ENCODE peak calls at places on chromosomes 2 and 18, in ten cellular contexts. J is tibial artery, F is HL-60, W is astrocyte of the spinal cord, X is astrocyte, O is neural progenitor cell, B is cardiac fibroblast, L is psoas muscle, Q is AG04449, Y is GM06990. R is an unnamed sample.

GRCh38 chr2:112646102-112646719 is 472 bp downstream of the SLC20A1 start:
- DNase-seq in J (no peak), F (no peak), W (no peak), X (no peak), O (peak), B (no peak), L (no peak), Q (no peak), Y (no peak), R (no peak)

GRCh38 chr2:108236676-108237335 is 3.0 kb upstream of the SULT1C3 start:
- DNase-seq in J (no peak), F (no peak), W (no peak), X (no peak), O (no peak), B (no peak), L (no peak), Q (no peak), Y (no peak), R (no peak)

GRCh38 chr18:29644276-29644675 is 1398.3 kb downstream of the DSC3 start:
- DNase-seq in J (no peak), F (no peak), W (peak), X (peak), O (no peak), B (peak), L (no peak), Q (no peak), Y (no peak), R (no peak)

GRCh38 chr2:121944072-121944829 is 188.8 kb downstream of the TSN start:
- DNase-seq in J (no peak), F (peak), W (peak), X (peak), O (no peak), B (peak), L (no peak), Q (peak), Y (no peak), R (peak)

GRCh38 chr2:152134488-152135280 is 35.8 kb upstream of the CACNB4 start:
- DNase-seq in J (no peak), F (no peak), W (peak), X (peak), O (no peak), B (peak), L (no peak), Q (no peak), Y (peak), R (peak)

GRCh38 chr2:73862987-73863386 is 29.8 kb upstream of the ACTG2 start:
- DNase-seq in J (no peak), F (no peak), W (no peak), X (no peak), O (no peak), B (no peak), L (no peak), Q (no peak), Y (no peak), R (no peak)

GRCh38 chr2:54632733-54633692 is 90.4 kb upstream of the EML6 start:
- DNase-seq in J (no peak), F (no peak), W (peak), X (peak), O (no peak), B (peak), L (peak), Q (no peak), Y (no peak), R (peak)

GRCh38 chr2:152558174-152559091 is 158.8 kb downstream of the PRPF40A start:
- DNase-seq in J (no peak), F (no peak), W (peak), X (peak), O (no peak), B (peak), L (no peak), Q (peak), Y (no peak), R (no peak)

GRCh38 chr18:79485788-79486355 is 90.1 kb downstream of the NFATC1 start:
- DNase-seq in J (peak), F (no peak), W (peak), X (peak), O (no peak), B (peak), L (no peak), Q (peak), Y (no peak), R (no peak)

GRCh38 chr2:203418271-203418670 is 90.1 kb downstream of the ABI2 start:
- DNase-seq in J (no peak), F (no peak), W (peak), X (peak), O (no peak), B (no peak), L (no peak), Q (no peak), Y (no peak), R (no peak)

GRCh38 chr2:67503066-67503795 is 106.1 kb downstream of the ETAA1 start:
- DNase-seq in J (no peak), F (no peak), W (peak), X (peak), O (no peak), B (peak), L (no peak), Q (peak), Y (no peak), R (peak)

GRCh38 chr18:36624451-36625167 is 204.2 kb downstream of the TPGS2 start:
- DNase-seq in J (no peak), F (no peak), W (no peak), X (no peak), O (no peak), B (no peak), L (no peak), Q (no peak), Y (no peak), R (no peak)

GRCh38 chr18:48934708-48935432 is 15.9 kb downstream of the SMAD7 start:
- DNase-seq in J (peak), F (peak), W (no peak), X (no peak), O (no peak), B (peak), L (peak), Q (no peak), Y (peak), R (no peak)

GRCh38 chr2:49002750-49003149 is 151.6 kb downstream of the FSHR start:
- DNase-seq in J (no peak), F (no peak), W (peak), X (peak), O (no peak), B (no peak), L (no peak), Q (peak), Y (no peak), R (no peak)

GRCh38 chr2:42443980-42444379 is 49.8 kb downstream of the KCNG3 start:
- DNase-seq in J (no peak), F (no peak), W (no peak), X (no peak), O (no peak), B (no peak), L (no peak), Q (no peak), Y (no peak), R (no peak)

GRCh38 chr2:225190987-225191386 is 148.7 kb upstream of the DOCK10 start:
- DNase-seq in J (no peak), F (no peak), W (no peak), X (no peak), O (no peak), B (no peak), L (no peak), Q (no peak), Y (no peak), R (no peak)

GRCh38 chr2:179981085-179981484 is 26.0 kb downstream of the CWC22 start:
- DNase-seq in J (no peak), F (no peak), W (peak), X (peak), O (no peak), B (peak), L (no peak), Q (no peak), Y (no peak), R (no peak)

GRCh38 chr2:228181098-228182019 is at the start of gene SPHKAP:
- DNase-seq in J (peak), F (no peak), W (no peak), X (no peak), O (peak), B (no peak), L (peak), Q (no peak), Y (peak), R (no peak)

GRCh38 chr2:119248751-119249150 is 25.1 kb downstream of the STEAP3 start:
- DNase-seq in J (peak), F (no peak), W (no peak), X (no peak), O (no peak), B (no peak), L (no peak), Q (no peak), Y (no peak), R (no peak)

GRCh38 chr2:222945887-222946286 is 85.1 kb downstream of the ACSL3 start:
- DNase-seq in J (no peak), F (no peak), W (no peak), X (peak), O (peak), B (no peak), L (no peak), Q (no peak), Y (no peak), R (no peak)

GRCh38 chr2:5686068-5686467 is 6.1 kb upstream of the SOX11 start:
- DNase-seq in J (no peak), F (no peak), W (no peak), X (no peak), O (no peak), B (no peak), L (no peak), Q (no peak), Y (no peak), R (no peak)

GRCh38 chr2:85413592-85414421 is 3.6 kb upstream of the CAPG start:
- DNase-seq in J (no peak), F (no peak), W (peak), X (peak), O (peak), B (peak), L (no peak), Q (no peak), Y (no peak), R (no peak)

GRCh38 chr2:146143971-146144370 is 1624.1 kb upstream of the ZEB2 start:
- DNase-seq in J (no peak), F (no peak), W (no peak), X (no peak), O (no peak), B (peak), L (no peak), Q (no peak), Y (no peak), R (no peak)

DNA sequence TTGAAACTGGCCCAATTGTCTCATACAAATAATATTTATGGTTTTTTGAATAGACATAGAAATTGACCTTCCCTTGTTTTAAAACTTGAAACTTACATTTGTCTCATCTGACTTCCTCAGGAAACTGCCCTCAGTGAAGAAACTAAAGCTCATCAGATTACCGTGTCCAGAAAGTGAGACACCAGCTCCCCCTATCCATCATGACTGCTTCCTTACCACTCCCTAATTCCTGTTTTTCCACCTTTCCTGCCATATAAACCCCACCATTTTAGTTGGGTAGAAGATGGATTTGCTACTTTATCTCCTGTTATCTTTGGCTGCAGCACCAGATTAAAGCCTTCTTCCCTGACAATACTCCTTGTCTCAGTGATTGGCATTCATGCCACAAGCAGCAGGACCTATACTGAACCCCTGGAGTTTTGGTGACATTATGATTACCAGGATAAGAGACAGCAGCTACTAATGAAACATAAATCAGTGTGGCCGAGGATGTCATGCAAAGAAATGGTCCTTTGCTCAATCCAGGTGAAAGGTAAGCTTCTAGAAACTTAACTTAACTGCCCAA is 1627.6 kb upstream of the ZEB2 start:
- DNase-seq in J (no peak), F (no peak), W (no peak), X (no peak), O (peak), B (peak), L (no peak), Q (no peak), Y (no peak), R (no peak)
- TF ChIP-seq CTCF in J (no peak), F (no peak), W (peak), X (no peak), O (peak), B (peak), L (no peak), Q (no peak), Y (no peak), R (peak)

GRCh38 chr2:202377308-202377736 is 1.2 kb downstream of the BMPR2 start:
- DNase-seq in J (peak), F (peak), W (no peak), X (peak), O (peak), B (peak), L (peak), Q (no peak), Y (peak), R (no peak)

GRCh38 chr2:202378001-202378400 is 1.9 kb downstream of the BMPR2 start:
- DNase-seq in J (no peak), F (no peak), W (no peak), X (no peak), O (no peak), B (no peak), L (no peak), Q (no peak), Y (no peak), R (no peak)

GRCh38 chr2:202375611-202376408 is at the start of gene BMPR2:
- DNase-seq in J (peak), F (peak), W (peak), X (peak), O (peak), B (peak), L (peak), Q (peak), Y (peak), R (no peak)

GRCh38 chr2:202376460-202377307 is 557 bp downstream of the BMPR2 start:
- DNase-seq in J (peak), F (peak), W (no peak), X (peak), O (no peak), B (peak), L (peak), Q (no peak), Y (peak), R (no peak)

DNA sequence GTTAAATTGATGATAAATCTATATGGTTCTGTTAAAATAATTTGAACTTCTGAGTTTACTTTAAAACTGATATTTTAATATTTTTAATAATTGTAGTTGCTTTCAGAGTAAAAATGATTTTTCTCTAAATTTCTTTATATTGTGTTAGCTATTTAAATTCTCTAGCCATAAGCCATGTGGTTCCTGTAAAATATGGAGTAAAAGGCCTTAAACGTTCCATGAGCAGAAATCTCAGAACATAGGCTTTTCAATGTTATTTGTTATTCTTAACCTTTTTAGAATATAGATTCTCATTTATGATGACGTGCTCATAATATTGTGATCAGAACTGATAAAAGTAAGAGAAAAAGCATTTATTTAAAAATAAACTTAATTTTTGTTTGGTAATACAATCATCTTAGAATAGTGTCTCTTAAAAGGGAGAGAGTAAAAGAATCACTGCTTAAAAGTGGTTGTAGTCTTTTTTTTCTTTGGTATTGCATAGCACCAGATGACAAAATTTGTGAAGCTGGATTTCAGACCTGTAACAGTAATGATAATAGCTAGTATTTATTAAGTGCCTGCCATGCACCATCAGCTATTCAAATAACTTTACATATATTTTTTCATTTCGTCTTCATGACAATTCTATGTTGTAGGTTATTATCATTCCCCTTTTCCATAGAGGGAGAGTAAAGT is 2.7 kb downstream of the BMPR2 start:
- DNase-seq in J (no peak), F (no peak), W (peak), X (no peak), O (no peak), B (no peak), L (no peak), Q (no peak), Y (no peak), R (no peak)
- H3K4me3 ChIP-seq in J (peak), F (no peak), W (peak), X (peak), O (peak), B (peak), L (peak), Q (peak), Y (peak), R (peak)

GRCh38 chr2:219429958-219430586 is 4.6 kb upstream of the SPEG start:
- DNase-seq in J (no peak), F (no peak), W (no peak), X (no peak), O (no peak), B (no peak), L (no peak), Q (no peak), Y (no peak), R (no peak)

GRCh38 chr2:219434468-219434717 is 250 bp upstream of the SPEG start:
- DNase-seq in J (no peak), F (no peak), W (no peak), X (no peak), O (no peak), B (no peak), L (no peak), Q (no peak), Y (no peak), R (no peak)

GRCh38 chr2:219433666-219434467 is 776 bp upstream of the SPEG start:
- DNase-seq in J (peak), F (peak), W (peak), X (peak), O (peak), B (peak), L (peak), Q (no peak), Y (no peak), R (no peak)

GRCh38 chr2:219428469-219428868 is 6.2 kb upstream of the SPEG start:
- DNase-seq in J (no peak), F (no peak), W (no peak), X (no peak), O (no peak), B (no peak), L (no peak), Q (no peak), Y (no peak), R (no peak)

DNA sequence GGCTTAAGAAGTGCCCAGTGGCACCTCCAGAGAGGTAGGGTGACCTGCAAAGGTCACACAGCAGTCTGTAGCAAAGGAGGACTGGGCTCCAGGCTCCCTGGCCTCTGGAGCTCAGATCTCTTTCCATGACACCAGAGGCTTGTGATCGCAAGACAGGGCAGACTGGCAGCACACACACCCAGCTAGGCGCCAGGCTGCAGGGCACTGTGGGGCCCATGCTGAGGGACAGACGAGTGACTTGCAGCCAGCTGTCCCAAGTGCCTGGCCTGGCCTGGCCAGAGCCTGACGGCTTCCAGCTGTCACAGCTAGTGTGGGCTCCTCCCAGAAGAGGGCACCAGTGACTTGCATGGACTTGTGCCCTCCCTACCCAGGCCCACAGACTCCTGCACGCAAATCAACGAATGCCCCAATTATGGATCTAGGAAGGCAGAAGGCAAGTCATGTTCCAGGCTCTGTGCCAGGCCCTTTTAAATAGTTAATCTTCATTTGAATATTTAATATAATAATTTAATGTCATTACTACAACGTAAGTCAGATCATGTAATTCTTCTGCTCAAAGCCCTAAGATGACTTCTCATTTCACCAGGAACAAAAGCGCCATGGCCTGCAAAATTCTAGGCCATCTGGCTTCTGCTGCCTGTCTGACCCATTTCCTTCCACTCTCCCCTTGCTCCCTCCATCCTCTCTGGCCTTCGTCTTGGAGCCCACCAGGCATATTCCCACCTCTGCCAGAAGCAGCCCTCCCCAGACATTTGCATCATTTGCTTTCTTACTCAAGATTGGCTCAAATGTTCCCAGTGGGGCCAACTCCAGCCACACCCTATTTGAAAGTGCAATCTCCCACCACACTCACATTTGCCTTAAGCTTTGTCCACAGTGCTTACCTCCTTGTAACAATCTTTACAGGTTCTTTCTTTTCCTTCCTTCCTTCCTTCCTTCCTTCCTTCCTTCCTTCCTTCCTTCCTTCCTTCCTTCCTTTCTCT is 3.7 kb upstream of the SPEG start:
- DNase-seq in J (peak), F (peak), W (peak), X (peak), O (peak), B (peak), L (peak), Q (no peak), Y (no peak), R (no peak)
- TF ChIP-seq CTCF in J (peak), F (peak), W (peak), X (no peak), O (peak), B (peak), L (peak), Q (peak), Y (peak), R (peak)

GRCh38 chr2:138267902-138268254 is 233.7 kb upstream of the SPOPL start:
- DNase-seq in J (no peak), F (no peak), W (no peak), X (no peak), O (no peak), B (no peak), L (no peak), Q (no peak), Y (peak), R (no peak)

GRCh38 chr2:138271467-138271866 is 230.1 kb upstream of the SPOPL start:
- DNase-seq in J (no peak), F (no peak), W (no peak), X (no peak), O (no peak), B (no peak), L (no peak), Q (no peak), Y (no peak), R (no peak)

GRCh38 chr2:138272524-138273210 is 228.9 kb upstream of the SPOPL start:
- DNase-seq in J (no peak), F (no peak), W (no peak), X (no peak), O (no peak), B (no peak), L (no peak), Q (no peak), Y (no peak), R (no peak)

GRCh38 chr2:138269726-138270125 is 231.8 kb upstream of the SPOPL start:
- DNase-seq in J (no peak), F (no peak), W (no peak), X (peak), O (no peak), B (no peak), L (no peak), Q (no peak), Y (no peak), R (no peak)

GRCh38 chr2:138267161-138267901 is 234.2 kb upstream of the SPOPL start:
- DNase-seq in J (no peak), F (no peak), W (peak), X (peak), O (no peak), B (peak), L (no peak), Q (peak), Y (peak), R (no peak)
- H3K4me3 ChIP-seq in J (no peak), F (no peak), W (no peak), X (no peak), O (no peak), B (no peak), L (no peak), Q (no peak), Y (no peak), R (no peak)

DNA sequence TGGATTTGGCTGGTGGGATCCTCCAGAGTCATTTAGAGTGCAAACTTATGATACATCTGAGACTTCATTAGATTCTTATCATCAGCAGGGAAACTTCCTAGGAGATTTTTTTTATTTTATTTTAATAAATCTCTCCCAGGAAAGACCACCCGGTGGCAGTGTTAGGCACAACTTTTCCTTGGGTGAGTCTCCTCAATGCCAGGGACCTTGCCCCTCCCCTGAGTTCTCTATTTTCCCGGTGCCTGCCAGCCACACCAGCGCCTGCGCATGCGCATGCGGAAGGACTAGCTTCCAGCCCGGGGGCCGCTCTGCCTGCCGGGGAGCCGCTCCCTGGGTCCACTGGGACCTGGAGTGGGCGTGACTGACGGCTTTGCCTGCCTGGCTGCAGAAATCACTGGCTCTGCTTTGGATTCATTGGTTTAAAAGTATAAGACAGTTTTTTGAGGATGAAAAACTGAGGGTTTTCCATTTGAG is 86.6 kb downstream of the TMEM182 start:
- DNase-seq in J (peak), F (peak), W (peak), X (peak), O (peak), B (peak), L (peak), Q (no peak), Y (no peak), R (no peak)
- TF ChIP-seq CTCF in J (no peak), F (no peak), W (no peak), X (no peak), O (peak), B (no peak), L (no peak), Q (no peak), Y (no peak), R (peak)

R was measured in epithelial cell of proximal tubule.